ENCODE peak calls at places on chromosomes 11 and 22, in six cellular contexts. S, A, M, D, O and W are unnamed samples.
A peak's percentile ranks its signal among the peaks of the same experiment; 100 is the strongest.

GRCh38 chr22:24446291-24446611 is 18.9 kb downstream of the ADORA2A start:
- DNase-seq in M (no peak), O (no peak), A (no peak), D (no peak), S (no peak), W (no peak)

GRCh38 chr11:47591764-47592163 is 2.4 kb downstream of the C1QTNF4 start:
- DNase-seq in D (no peak), A (no peak), M (no peak), S (no peak), O (no peak), W (no peak)

GRCh38 chr11:125370561-125371389 is 125.3 kb downstream of the FEZ1 start:
- DNase-seq in S (no peak), M (no peak), D (no peak), A (no peak), O (no peak), W (no peak)

GRCh38 chr22:17916226-17916889 is 108.0 kb downstream of the MICAL3 start:
- DNase-seq in O (no peak), D (no peak), A (no peak), S (no peak), M (no peak), W (no peak)

GRCh38 chr11:104876324-104876723 is 21.9 kb downstream of the CASP12 start:
- DNase-seq in O (no peak), D (no peak), A (no peak), S (no peak), M (no peak), W (no peak)

GRCh38 chr11:94150056-94150455 is 21.4 kb downstream of the PANX1 start:
- DNase-seq in A (no peak), M (no peak), O (no peak), D (no peak), S (no peak), W (no peak)

GRCh38 chr11:27085115-27085514 is 44.5 kb downstream of the BBOX1 start:
- DNase-seq in A (no peak), M (no peak), S (no peak), D (no peak), O (no peak), W (no peak)

GRCh38 chr22:43643362-43643761 is 168.7 kb downstream of the EFCAB6 start:
- DNase-seq in O (no peak), D (no peak), M (no peak), S (no peak), A (no peak), W (no peak)

GRCh38 chr11:107999759-108000455 is 8.8 kb upstream of the CUL5 start:
- DNase-seq in A (peak; percentile 23), O (no peak), D (peak; percentile 23), S (no peak), M (peak; percentile 28), W (peak; percentile 61)

GRCh38 chr11:8731647-8732188 is 49.1 kb downstream of the RPL27A start:
- DNase-seq in O (no peak), D (no peak), S (no peak), M (no peak), A (no peak), W (no peak)

GRCh38 chr11:125494601-125494986 is 1.5 kb downstream of the FEZ1 start:
- DNase-seq in D (no peak), A (no peak), O (no peak), S (no peak), M (peak; percentile 11), W (no peak)

GRCh38 chr22:17613280-17613679 is 15.3 kb downstream of the ATP6V1E1 start:
- DNase-seq in S (no peak), D (no peak), M (no peak), O (no peak), A (no peak), W (no peak)